ENCODE peak calls at places on chromosomes 6 and 20, in nine cellular contexts. W, L, Q, J, T, M, X, A and S are unnamed samples. For H3K36me3, the result is how much of the 10 kb centered on the place peaks cover.

GRCh38 chr6:45951771-45952529 is 63.7 kb downstream of the CLIC5 start:
- DNase-seq in W (no peak), L (no peak), Q (no peak), J (peak), T (no peak), M (no peak), X (no peak), A (no peak), S (no peak)

GRCh38 chr6:43942011-43942442 is 172.0 kb downstream of the VEGFA start:
- DNase-seq in W (no peak), L (no peak), Q (no peak), J (no peak), T (no peak), M (peak), X (no peak), A (no peak), S (no peak)

GRCh38 chr20:39132511-39132910 is 170.4 kb downstream of the DHX35 start:
- DNase-seq in W (no peak), L (no peak), Q (no peak), J (no peak), T (no peak), M (no peak), X (no peak), A (no peak), S (no peak)

GRCh38 chr20:50246367-50247195 is 56.0 kb downstream of the CEBPB start:
- DNase-seq in W (no peak), L (no peak), Q (no peak), J (no peak), T (no peak), M (no peak), X (peak), A (peak), S (peak)

GRCh38 chr6:146047356-146047755 is 18.5 kb downstream of the GRM1 start:
- DNase-seq in W (no peak), L (no peak), Q (no peak), J (no peak), T (no peak), M (no peak), X (no peak), A (no peak), S (no peak)

GRCh38 chr6:38773338-38773737 is 58.2 kb downstream of the DNAH8 start:
- DNase-seq in W (no peak), L (no peak), Q (no peak), J (peak), T (peak), M (no peak), X (no peak), A (no peak), S (no peak)

GRCh38 chr6:124927806-124928205 is 34.4 kb upstream of the RNF217 start:
- DNase-seq in W (no peak), L (no peak), Q (no peak), J (no peak), T (no peak), M (no peak), X (no peak), A (no peak), S (no peak)

GRCh38 chr6:160028487-160029275 is 59.8 kb downstream of the IGF2R start:
- DNase-seq in W (no peak), L (no peak), Q (no peak), J (no peak), T (no peak), M (no peak), X (no peak), A (no peak), S (no peak)

GRCh38 chr6:27687154-27688013 is 214.5 kb upstream of the ZNF184 start:
- DNase-seq in W (peak), L (peak), Q (peak), J (peak), T (peak), M (peak), X (peak), A (peak), S (peak)

GRCh38 chr6:15629487-15629886 is 33.3 kb downstream of the DTNBP1 start:
- DNase-seq in W (no peak), L (no peak), Q (no peak), J (no peak), T (no peak), M (no peak), X (no peak), A (no peak), S (no peak)

GRCh38 chr6:72525821-72526550 is 95.9 kb upstream of the KCNQ5 start:
- DNase-seq in W (no peak), L (no peak), Q (no peak), J (no peak), T (no peak), M (no peak), X (no peak), A (no peak), S (no peak)

GRCh38 chr6:37172991-37173572 is 3.1 kb downstream of the PIM1 start:
- DNase-seq in W (no peak), L (no peak), Q (no peak), J (no peak), T (no peak), M (no peak), X (no peak), A (no peak), S (no peak)

GRCh38 chr6:168179702-168180382 is 100.8 kb upstream of the FRMD1 start:
- DNase-seq in W (no peak), L (no peak), Q (no peak), J (no peak), T (no peak), M (no peak), X (no peak), A (no peak), S (no peak)

GRCh38 chr6:71194730-71195129 is 93.9 kb upstream of the OGFRL1 start:
- DNase-seq in W (no peak), L (no peak), Q (no peak), J (no peak), T (no peak), M (no peak), X (no peak), A (no peak), S (no peak)

GRCh38 chr6:20802596-20802995 is 268.3 kb downstream of the CDKAL1 start:
- DNase-seq in W (no peak), L (no peak), Q (no peak), J (no peak), T (no peak), M (no peak), X (no peak), A (no peak), S (no peak)

GRCh38 chr20:50269111-50270033 is 78.7 kb downstream of the CEBPB start:
- DNase-seq in W (no peak), L (peak), Q (no peak), J (no peak), T (no peak), M (no peak), X (no peak), A (no peak), S (no peak)

GRCh38 chr20:661474-662288 is 8.7 kb upstream of the SRXN1 start:
- DNase-seq in W (no peak), L (no peak), Q (no peak), J (no peak), T (no peak), M (no peak), X (no peak), A (no peak), S (no peak)

GRCh38 chr20:3222635-3223600 is 13.6 kb downstream of the ITPA start:
- DNase-seq in W (peak), L (no peak), Q (no peak), J (no peak), T (peak), M (no peak), X (peak), A (peak), S (peak)

GRCh38 chr6:87637106-87637505 is 47.2 kb downstream of the ORC3 start:
- DNase-seq in W (no peak), L (no peak), Q (no peak), J (no peak), T (no peak), M (no peak), X (no peak), A (no peak), S (no peak)

GRCh38 chr6:166361080-166361429 is 18.7 kb upstream of the SFT2D1 start:
- DNase-seq in W (no peak), L (no peak), Q (peak), J (no peak), T (peak), M (no peak), X (no peak), A (peak), S (no peak)

GRCh38 chr6:124200661-124201060 is 397.0 kb downstream of the NKAIN2 start:
- DNase-seq in W (no peak), L (no peak), Q (no peak), J (no peak), T (no peak), M (no peak), X (no peak), A (no peak), S (no peak)

GRCh38 chr6:123383718-123384117 is 253.0 kb downstream of the TRDN start:
- DNase-seq in W (no peak), L (no peak), Q (no peak), J (no peak), T (no peak), M (no peak), X (no peak), A (no peak), S (no peak)

GRCh38 chr20:51797357-51798025 is 4.8 kb downstream of the SALL4 start:
- DNase-seq in W (no peak), L (no peak), Q (no peak), J (no peak), T (no peak), M (no peak), X (no peak), A (no peak), S (no peak)

GRCh38 chr6:108640104-108640503 is 79.4 kb downstream of the FOXO3 start:
- DNase-seq in W (no peak), L (no peak), Q (no peak), J (no peak), T (no peak), M (no peak), X (no peak), A (no peak), S (no peak)

GRCh38 chr6:149862901-149863595 is 1.1 kb downstream of the LRP11 start:
- DNase-seq in W (peak), L (peak), Q (peak), J (peak), T (peak), M (peak), X (peak), A (peak), S (peak)

GRCh38 chr6:10431423-10432164 is 16.7 kb upstream of the TFAP2A start:
- DNase-seq in W (no peak), L (no peak), Q (no peak), J (no peak), T (no peak), M (no peak), X (no peak), A (no peak), S (no peak)

GRCh38 chr6:149212892-149213786 is 104.4 kb upstream of the TAB2 start:
- DNase-seq in W (no peak), L (no peak), Q (no peak), J (no peak), T (no peak), M (no peak), X (no peak), A (no peak), S (no peak)

GRCh38 chr6:154938245-154938583 is 56.9 kb upstream of the TIAM2 start:
- DNase-seq in W (no peak), L (no peak), Q (no peak), J (no peak), T (no peak), M (no peak), X (no peak), A (peak), S (peak)

GRCh38 chr6:28658475-28659249 is 133.0 kb downstream of the GPX5 start:
- DNase-seq in W (no peak), L (no peak), Q (no peak), J (no peak), T (no peak), M (no peak), X (no peak), A (no peak), S (no peak)

GRCh38 chr6:84967965-84968364 is 203.6 kb upstream of the TBX18 start:
- DNase-seq in W (no peak), L (no peak), Q (no peak), J (no peak), T (no peak), M (no peak), X (no peak), A (no peak), S (no peak)

GRCh38 chr6:15509335-15509933 is 153.4 kb downstream of the DTNBP1 start:
- DNase-seq in W (no peak), L (no peak), Q (no peak), J (no peak), T (no peak), M (no peak), X (no peak), A (no peak), S (no peak)

GRCh38 chr20:36585410-36586125 is 12.2 kb downstream of the TGIF2 start:
- DNase-seq in W (no peak), L (no peak), Q (no peak), J (no peak), T (no peak), M (no peak), X (no peak), A (no peak), S (no peak)

GRCh38 chr6:136058852-136059251 is 191.3 kb downstream of the MTFR2 start:
- DNase-seq in W (no peak), L (no peak), Q (no peak), J (no peak), T (no peak), M (no peak), X (no peak), A (no peak), S (no peak)

GRCh38 chr6:96897396-96898240 is at the start of gene NDUFAF4:
- DNase-seq in W (peak), L (peak), Q (peak), J (peak), T (peak), M (peak), X (peak), A (peak), S (peak)
- TF ChIP-seq POLR2A in W (peak), L (peak), Q (peak), J (peak), T (peak), M (peak), X (peak), A (no peak), S (peak)

GRCh38 chr20:47231382-47232042 is 125.0 kb downstream of the ZMYND8 start:
- DNase-seq in W (no peak), L (no peak), Q (no peak), J (no peak), T (no peak), M (no peak), X (no peak), A (no peak), S (no peak)

GRCh38 chr20:47227576-47227975 is 128.9 kb downstream of the ZMYND8 start:
- DNase-seq in W (no peak), L (no peak), Q (no peak), J (no peak), T (no peak), M (no peak), X (no peak), A (no peak), S (no peak)

GRCh38 chr20:47227119-47227518 is 129.4 kb downstream of the ZMYND8 start:
- DNase-seq in W (no peak), L (no peak), Q (no peak), J (no peak), T (no peak), M (no peak), X (no peak), A (no peak), S (no peak)

GRCh38 chr20:47230811-47231256 is 125.7 kb downstream of the ZMYND8 start:
- DNase-seq in W (no peak), L (no peak), Q (no peak), J (no peak), T (no peak), M (no peak), X (no peak), A (no peak), S (no peak)

DNA sequence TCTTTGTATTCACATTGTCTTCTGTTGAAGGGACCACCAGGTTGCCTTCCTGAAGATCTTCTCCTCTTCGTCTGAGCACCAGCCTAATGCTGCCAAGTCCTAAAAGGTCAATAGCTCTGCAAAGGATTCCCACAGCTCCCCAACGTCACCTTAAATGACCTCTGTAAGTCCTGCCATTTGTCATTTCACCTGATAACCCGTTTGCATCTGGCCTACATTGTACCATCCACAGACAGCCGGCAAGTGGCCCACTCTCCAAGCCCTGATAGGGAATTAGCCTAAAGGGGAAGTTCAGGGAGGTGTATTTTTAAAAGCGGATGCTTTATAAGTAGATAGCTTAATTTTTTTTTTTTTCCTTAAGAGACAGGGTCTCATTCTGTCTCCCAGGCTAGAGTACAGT is 127.8 kb downstream of the ZMYND8 start:
- DNase-seq in W (no peak), L (no peak), Q (no peak), J (no peak), T (no peak), M (no peak), X (no peak), A (no peak), S (no peak)
- H3K36me3 ChIP-seq in W (under half), L (under half), Q (under half), J (under half), T (half or more), M (under half), X (under half), A (under half), S (under half)

GRCh38 chr20:25076201-25076600 is 5.7 kb downstream of the VSX1 start:
- DNase-seq in W (no peak), L (peak), Q (no peak), J (no peak), T (no peak), M (no peak), X (no peak), A (no peak), S (no peak)

GRCh38 chr20:25077610-25078169 is 4.3 kb downstream of the VSX1 start:
- DNase-seq in W (no peak), L (no peak), Q (peak), J (no peak), T (peak), M (no peak), X (no peak), A (no peak), S (no peak)

GRCh38 chr20:25078662-25079061 is 3.3 kb downstream of the VSX1 start:
- DNase-seq in W (no peak), L (no peak), Q (no peak), J (no peak), T (no peak), M (no peak), X (no peak), A (no peak), S (no peak)

GRCh38 chr20:25079171-25079570 is 2.8 kb downstream of the VSX1 start:
- DNase-seq in W (no peak), L (no peak), Q (no peak), J (peak), T (no peak), M (no peak), X (no peak), A (no peak), S (no peak)

DNA sequence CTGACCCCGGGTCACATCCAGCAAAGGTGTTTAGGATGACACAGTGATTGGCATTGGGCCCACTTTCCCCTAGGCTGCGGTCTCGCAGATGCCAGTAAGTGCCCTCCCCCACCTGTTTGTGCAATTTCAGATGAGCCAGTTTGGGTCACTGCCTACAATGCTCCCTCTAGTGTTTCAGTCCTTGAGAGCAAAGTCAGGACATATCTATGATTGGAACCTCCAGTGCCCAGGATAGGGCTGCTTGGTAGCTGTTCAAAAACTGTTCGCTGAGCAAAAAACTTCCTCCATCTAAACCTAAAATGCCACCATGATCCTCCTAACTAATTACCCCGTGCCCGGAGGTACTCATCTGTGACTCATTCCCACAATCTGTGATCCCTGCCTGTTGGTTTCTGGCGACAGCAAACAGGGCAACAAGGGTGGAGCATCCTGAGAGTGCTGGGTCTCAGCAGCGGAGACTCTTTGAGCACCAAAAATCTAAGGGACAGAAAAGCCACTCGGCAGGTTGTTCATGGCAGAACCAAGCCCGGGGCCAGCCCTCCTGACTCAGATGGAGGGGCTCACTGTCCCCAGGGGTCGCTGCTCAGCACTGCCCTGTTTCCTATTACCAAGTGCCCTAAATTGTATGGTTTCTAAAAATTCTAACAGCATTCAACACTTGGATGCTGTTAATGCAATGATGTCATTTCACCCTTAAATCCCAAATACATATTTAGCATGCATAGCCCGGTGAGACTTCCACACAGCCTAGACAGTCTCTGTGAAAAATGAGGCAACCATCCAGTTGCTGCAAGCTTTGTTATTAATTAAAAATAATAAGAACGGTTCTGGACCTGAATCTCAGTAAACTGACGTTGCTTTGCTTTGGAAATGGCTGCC is 5.0 kb downstream of the VSX1 start:
- DNase-seq in W (no peak), L (peak), Q (peak), J (peak), T (peak), M (no peak), X (no peak), A (no peak), S (peak)
- TF ChIP-seq CTCF in W (peak), L (no peak), Q (peak), J (peak), T (peak), M (peak), X (no peak), A (no peak), S (no peak)

GRCh38 chr20:58993332-58994248 is 12.5 kb downstream of the NELFCD start:
- DNase-seq in W (no peak), L (no peak), Q (peak), J (no peak), T (no peak), M (peak), X (no peak), A (no peak), S (peak)
- TF ChIP-seq POLR2A in W (no peak), L (no peak), Q (no peak), J (no peak), T (no peak), M (no peak), X (no peak), A (no peak), S (no peak)

GRCh38 chr6:169200931-169201514 is 52.6 kb downstream of the THBS2 start:
- DNase-seq in W (no peak), L (no peak), Q (no peak), J (no peak), T (no peak), M (no peak), X (no peak), A (no peak), S (no peak)
- H3K36me3 ChIP-seq in W (under half), L (under half), Q (under half), J (under half), T (under half), M (under half), X (under half), A (under half), S (under half)